ENCODE peak calls at places on chromosome 4, in four cellular contexts. T, W, L and K are unnamed samples.
A peak's percentile ranks its signal among the peaks of the same experiment; 100 is the strongest.

GRCh38 chr4:6639137-6639680 is 1.3 kb upstream of the MRFAP1 start:
- DNase-seq in T (no peak), L (no peak), W (no peak), K (no peak)

GRCh38 chr4:155377281-155377680 is 516 bp upstream of the MAP9 start:
- DNase-seq in L (peak; percentile 84), W (no peak), T (no peak), K (no peak)

GRCh38 chr4:173919196-173919595 is 364.3 kb downstream of the FBXO8 start:
- DNase-seq in L (no peak), W (no peak), T (no peak), K (no peak)

GRCh38 chr4:186760576-186760975 is 36.9 kb upstream of the FAT1 start:
- DNase-seq in L (peak; percentile 43), T (no peak), W (no peak), K (no peak)

GRCh38 chr4:113059783-113060182 is 10.3 kb downstream of the ANK2 start:
- DNase-seq in T (no peak), W (no peak), L (no peak), K (no peak)

GRCh38 chr4:48074657-48075056 is 58.1 kb downstream of the NIPAL1 start:
- DNase-seq in L (peak; percentile 61), T (no peak), W (no peak), K (no peak)

GRCh38 chr4:42995343-42995944 is 102.9 kb downstream of the GRXCR1 start:
- DNase-seq in W (peak; percentile 55), T (peak; percentile 53), L (peak; percentile 49), K (peak; percentile 42)

GRCh38 chr4:153788064-153788418 is 842 bp downstream of the SFRP2 start:
- DNase-seq in L (no peak), T (no peak), W (peak; percentile 46), K (no peak)

GRCh38 chr4:17336524-17336941 is 175.4 kb downstream of the QDPR start:
- DNase-seq in L (no peak), T (peak; percentile 96), W (no peak), K (no peak)

GRCh38 chr4:32840461-32841189 is 2120.5 kb downstream of the PCDH7 start:
- DNase-seq in L (no peak), T (no peak), W (no peak), K (no peak)

GRCh38 chr4:31051151-31051550 is 331.0 kb downstream of the PCDH7 start:
- DNase-seq in W (no peak), T (no peak), L (no peak), K (no peak)

GRCh38 chr4:71338846-71339593 is at the start of gene SLC4A4:
- DNase-seq in T (no peak), L (peak; percentile 72), W (no peak), K (no peak)

GRCh38 chr4:37693450-37694190 is 7.4 kb upstream of the RELL1 start:
- DNase-seq in L (peak; percentile 86), W (no peak), T (no peak), K (no peak)

GRCh38 chr4:185796176-185796575 is 15.8 kb downstream of the SORBS2 start:
- DNase-seq in W (no peak), T (no peak), L (no peak), K (no peak)

GRCh38 chr4:165864228-165864627 is 8.8 kb upstream of the TLL1 start:
- DNase-seq in T (no peak), W (peak; percentile 16), L (no peak), K (no peak)

GRCh38 chr4:10872833-10873517 is 188.4 kb upstream of the CLNK start:
- DNase-seq in T (no peak), L (no peak), W (no peak), K (no peak)

GRCh38 chr4:76943129-76943620 is 6.4 kb upstream of the SEPTIN11 start:
- DNase-seq in W (no peak), L (no peak), T (no peak), K (no peak)

GRCh38 chr4:7134737-7135388 is 57.5 kb upstream of the SORCS2 start:
- DNase-seq in L (peak; percentile 50), T (no peak), W (no peak), K (peak; percentile 53)

GRCh38 chr4:119498520-119498919 is 130.1 kb downstream of the PDE5A start:
- DNase-seq in L (no peak), W (no peak), T (no peak), K (peak; percentile 8)

GRCh38 chr4:139768913-139769312 is 103.3 kb downstream of the MGST2 start:
- DNase-seq in L (no peak), T (no peak), W (no peak), K (peak; percentile 28)

GRCh38 chr4:6225469-6225868 is 25.1 kb upstream of the JAKMIP1 start:
- DNase-seq in L (peak; percentile 28), W (peak; percentile 79), T (peak; percentile 43), K (peak; percentile 66)

GRCh38 chr4:52880994-52881393 is 18.9 kb downstream of the RASL11B start:
- DNase-seq in L (no peak), W (no peak), T (no peak), K (no peak)
- H3K79me2 ChIP-seq in L (no peaks in the 10 kb centered on the region), W (no peaks in the 10 kb centered on the region), T (no peaks in the 10 kb centered on the region), K (no peaks in the 10 kb centered on the region)

DNA sequence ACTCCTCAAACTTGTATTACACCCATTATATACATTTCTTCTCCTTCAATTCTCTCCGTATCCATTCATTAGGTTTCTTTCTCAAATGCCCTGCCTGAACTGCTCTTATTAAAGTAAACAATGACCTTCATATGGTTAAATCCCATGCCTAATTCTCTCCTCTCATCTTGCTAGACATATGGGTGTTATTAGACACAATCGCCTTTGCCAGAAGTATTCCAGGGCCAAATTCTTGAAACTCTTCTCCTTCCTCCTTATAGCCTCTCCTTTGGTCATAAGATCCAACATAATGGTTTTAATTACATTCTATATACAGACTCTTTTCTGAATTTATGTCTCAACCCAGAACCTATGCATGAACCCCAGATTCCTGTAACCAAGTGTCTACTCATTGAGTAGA is 4.8 kb downstream of the ANXA10 start:
- DNase-seq in L (no peak), T (no peak), W (no peak), K (no peak)
- TF ChIP-seq EZH2phosphoT487 in L (no peak), T (no peak), W (no peak), K (no peak)

GRCh38 chr4:67452100-67452887 is 93.0 kb downstream of the CENPC start:
- DNase-seq in T (no peak), W (no peak), L (no peak), K (no peak)

GRCh38 chr4:67451464-67451863 is 93.8 kb downstream of the CENPC start:
- DNase-seq in W (no peak), T (no peak), L (peak; percentile 68), K (no peak)

GRCh38 chr4:67447873-67448272 is 97.4 kb downstream of the CENPC start:
- DNase-seq in T (no peak), L (no peak), W (no peak), K (no peak)

DNA sequence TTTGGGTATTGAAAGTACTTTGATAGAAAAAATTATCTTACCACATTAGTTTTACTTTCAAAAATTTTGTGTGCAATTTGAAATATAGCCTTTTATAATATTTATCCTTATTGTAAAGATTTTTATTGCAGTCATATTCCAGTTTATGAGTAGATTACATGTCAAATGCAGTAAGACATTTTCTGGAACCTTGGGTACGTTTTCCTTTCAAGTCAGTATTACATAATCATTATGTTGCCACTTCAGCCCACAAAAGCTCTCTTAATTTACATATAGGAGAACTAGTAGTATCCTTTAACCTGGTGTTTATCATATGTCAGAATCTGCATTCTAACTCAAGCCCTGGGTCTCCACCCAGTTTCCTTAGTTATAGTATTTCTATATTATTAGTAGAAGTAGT is 98.5 kb downstream of the CENPC start:
- DNase-seq in T (no peak), W (no peak), L (no peak), K (no peak)
- TF ChIP-seq CTCF in T (no peak), W (no peak), L (no peak), K (no peak)

GRCh38 chr4:144656857-144657256 is 10.9 kb downstream of the HHIP start:
- DNase-seq in T (no peak), W (no peak), L (no peak), K (no peak)
- H3K79me2 ChIP-seq in T (no peaks in the 10 kb centered on the region), W (no peaks in the 10 kb centered on the region), L (no peaks in the 10 kb centered on the region), K (peaks cover 3% of the 10 kb centered on the region)